ENCODE peak calls at places on chromosomes 7 and 10, in four cellular contexts. U is stimulated activated CD4-positive, alpha-beta T cell treated with anti-CD3 and anti-CD28 coated beads, Interleukin-1b, Interleukin-23, amount 100 ng/mL, for 1 hour; T is EL; N is NCI-H774. I is an unnamed sample.

GRCh38 chr10:50805981-50806622 is 66.4 kb downstream of the ASAH2B start:
- DNase-seq in U (no peak), T (peak; percentile 2), N (no peak), I (peak; percentile 47)

GRCh38 chr10:17061418-17061817 is 68.2 kb downstream of the CUBN start:
- DNase-seq in U (no peak), T (peak; percentile 34), N (no peak), I (peak; percentile 76)

GRCh38 chr7:30596721-30597120 is 2.0 kb downstream of the GARS1 start:
- DNase-seq in U (no peak), T (peak; percentile 20), N (no peak), I (peak; percentile 66)

GRCh38 chr7:73832806-73833205 is 2.0 kb downstream of the CLDN4 start:
- DNase-seq in U (no peak), T (no peak), N (no peak), I (no peak)

GRCh38 chr10:118729641-118730258 is 25.0 kb downstream of the CACUL1 start:
- DNase-seq in U (no peak), T (no peak), N (no peak), I (peak; percentile 23)

GRCh38 chr10:124669824-124670654 is 74.1 kb downstream of the FAM53B start:
- DNase-seq in U (no peak), T (no peak), N (no peak), I (no peak)

GRCh38 chr10:131119626-131120355 is 191.7 kb downstream of the TCERG1L start:
- DNase-seq in U (no peak), T (no peak), N (no peak), I (no peak)

GRCh38 chr10:92873029-92873428 is 24.7 kb downstream of the EXOC6 start:
- DNase-seq in U (no peak), T (no peak), N (no peak), I (no peak)

GRCh38 chr10:3442451-3442990 is 269.9 kb upstream of the PITRM1 start:
- DNase-seq in U (no peak), T (no peak), N (no peak), I (no peak)

GRCh38 chr10:28776519-28776918 is 99.2 kb downstream of the BAMBI start:
- DNase-seq in U (no peak), T (no peak), N (no peak), I (no peak)

GRCh38 chr10:70779685-70780369 is 5.3 kb downstream of the TBATA start:
- DNase-seq in U (no peak), T (no peak), N (no peak), I (peak; percentile 32)

GRCh38 chr10:33154590-33154989 is 179.9 kb downstream of the NRP1 start:
- DNase-seq in U (no peak), T (no peak), N (no peak), I (peak; percentile 72)

GRCh38 chr10:115957010-115957395 is 316.0 kb downstream of the GFRA1 start:
- DNase-seq in U (no peak), T (no peak), N (no peak), I (no peak)

GRCh38 chr7:158135931-158136330 is 451.7 kb downstream of the PTPRN2 start:
- DNase-seq in U (no peak), T (no peak), N (no peak), I (no peak)

GRCh38 chr10:22805304-22805703 is 90.9 kb upstream of the PIP4K2A start:
- DNase-seq in U (no peak), T (peak; percentile 80), N (peak; percentile 75), I (peak; percentile 73)

GRCh38 chr7:139680676-139681462 is 96.9 kb downstream of the HIPK2 start:
- DNase-seq in U (peak; percentile 23), T (peak; percentile 98), N (no peak), I (peak; percentile 100)

GRCh38 chr10:104925232-104925851 is 284.3 kb downstream of the SORCS3 start:
- DNase-seq in U (no peak), T (peak; percentile 7), N (peak; percentile 47), I (peak; percentile 61)

GRCh38 chr7:81430150-81430549 is 339.7 kb downstream of the HGF start:
- DNase-seq in U (no peak), T (no peak), N (no peak), I (no peak)

GRCh38 chr10:103498936-103499638 is 5.6 kb downstream of the NEURL1 start:
- DNase-seq in U (no peak), T (no peak), N (no peak), I (no peak)

GRCh38 chr7:50591098-50591479 is 25.9 kb upstream of the DDC start:
- DNase-seq in U (no peak), T (no peak), N (no peak), I (no peak)

GRCh38 chr7:126202177-126202576 is 1050.6 kb downstream of the GRM8 start:
- DNase-seq in U (no peak), T (no peak), N (no peak), I (no peak)

GRCh38 chr7:87369216-87369615 is 23.8 kb downstream of the CROT start:
- DNase-seq in U (no peak), T (no peak), N (no peak), I (no peak)

GRCh38 chr10:13613519-13613918 is 26.8 kb downstream of the PRPF18 start:
- DNase-seq in U (no peak), T (peak; percentile 60), N (no peak), I (peak; percentile 53)

GRCh38 chr7:139358541-139359365 is 941 bp upstream of the LUC7L2 start:
- DNase-seq in U (no peak), T (peak; percentile 31), N (peak; percentile 18), I (peak; percentile 51)

GRCh38 chr10:131760416-131761166 is 140.2 kb upstream of the PPP2R2D start:
- DNase-seq in U (no peak), T (no peak), N (no peak), I (no peak)

GRCh38 chr10:14923972-14924371 is 29.9 kb downstream of the DCLRE1C start:
- DNase-seq in U (no peak), T (no peak), N (no peak), I (no peak)

GRCh38 chr10:7945025-7945424 is 109.5 kb upstream of the GATA3 start:
- DNase-seq in U (no peak), T (no peak), N (no peak), I (peak; percentile 29)

GRCh38 chr10:97278491-97278989 is 13.9 kb downstream of the ARHGAP19 start:
- DNase-seq in U (no peak), T (peak; percentile 65), N (peak; percentile 36), I (peak; percentile 82)

GRCh38 chr7:157752832-157753291 is 416.1 kb downstream of the DNAJB6 start:
- DNase-seq in U (no peak), T (no peak), N (no peak), I (no peak)

GRCh38 chr10:122259075-122259466 is 12.0 kb upstream of the BTBD16 start:
- DNase-seq in U (no peak), T (no peak), N (no peak), I (no peak)

GRCh38 chr10:26486304-26486703 is 48.2 kb downstream of the APBB1IP start:
- DNase-seq in U (no peak), T (peak; percentile 99), N (no peak), I (peak; percentile 99)

GRCh38 chr10:96829029-96829773 is 2.9 kb upstream of the LCOR start:
- DNase-seq in U (no peak), T (no peak), N (no peak), I (no peak)

GRCh38 chr7:74012842-74013249 is 15.1 kb upstream of the ELN start:
- DNase-seq in U (no peak), T (peak; percentile 53), N (no peak), I (no peak)

GRCh38 chr7:921581-922333 is 32.7 kb downstream of the ADAP1 start:
- DNase-seq in U (no peak), T (no peak), N (no peak), I (no peak)

GRCh38 chr10:103781329-103782061 is 73.9 kb downstream of the SH3PXD2A start:
- DNase-seq in U (no peak), T (peak; percentile 89), N (no peak), I (peak; percentile 97)

GRCh38 chr10:3043512-3044368 is 23.6 kb upstream of the PFKP start:
- DNase-seq in U (no peak), T (peak; percentile 79), N (peak; percentile 80), I (peak; percentile 84)

GRCh38 chr7:158957921-158958471 is 101.6 kb downstream of the DYNC2I1 start:
- DNase-seq in U (no peak), T (no peak), N (peak; percentile 77), I (no peak)

GRCh38 chr10:121326905-121327304 is 271.3 kb downstream of the FGFR2 start:
- DNase-seq in U (no peak), T (no peak), N (no peak), I (no peak)

I was measured in GM23248.